ENCODE peak calls at places on chromosomes 2 and 18, in four cellular contexts. J is AG09309, A is foreskin fibroblast, B is psoas muscle. W is an unnamed sample.

GRCh38 chr18:7596133-7596532 is 29.0 kb downstream of the PTPRM start:
- DNase-seq in J (no peak), B (no peak), A (no peak), W (no peak)

GRCh38 chr2:196335238-196335637 is 163.9 kb upstream of the STK17B start:
- DNase-seq in A (peak), B (no peak), J (peak), W (no peak)

GRCh38 chr18:76452357-76452756 is 42.7 kb downstream of the ZNF516 start:
- DNase-seq in J (no peak), B (no peak), A (peak), W (no peak)

GRCh38 chr2:51971136-51971535 is 939.2 kb upstream of the NRXN1 start:
- DNase-seq in J (no peak), B (no peak), A (no peak), W (no peak)

GRCh38 chr2:137964859-137965459 is 686 bp downstream of the HNMT start:
- DNase-seq in J (no peak), A (peak), B (no peak), W (no peak)

GRCh38 chr18:40949138-40949949 is 1005.7 kb upstream of the PIK3C3 start:
- DNase-seq in J (no peak), A (no peak), B (no peak), W (no peak)

GRCh38 chr2:235745597-235745996 is 251.8 kb downstream of the AGAP1 start:
- DNase-seq in B (no peak), A (peak), J (no peak), W (no peak)

GRCh38 chr2:105301646-105302045 is 27.9 kb downstream of the TGFBRAP1 start:
- DNase-seq in B (no peak), J (no peak), A (no peak), W (no peak)

GRCh38 chr2:236818281-236819045 is 248.8 kb downstream of the ACKR3 start:
- DNase-seq in J (no peak), A (no peak), B (no peak), W (no peak)

GRCh38 chr2:241112592-241112991 is 10.5 kb upstream of the MTERF4 start:
- DNase-seq in B (no peak), A (no peak), J (no peak), W (no peak)

GRCh38 chr2:80102026-80102425 is 202.5 kb downstream of the LRRTM1 start:
- DNase-seq in J (peak), B (no peak), A (peak), W (peak)

GRCh38 chr2:12313445-12314118 is 403.2 kb upstream of the TRIB2 start:
- DNase-seq in B (no peak), J (no peak), A (no peak), W (no peak)

GRCh38 chr2:165857881-165858280 is 63.8 kb upstream of the GALNT3 start:
- DNase-seq in B (no peak), J (no peak), A (peak), W (no peak)

GRCh38 chr2:112730182-112730581 is 9.4 kb downstream of the NT5DC4 start:
- DNase-seq in B (no peak), J (no peak), A (no peak), W (no peak)

GRCh38 chr18:55487997-55488396 is 100.0 kb downstream of the TCF4 start:
- DNase-seq in A (no peak), J (no peak), B (no peak), W (no peak)

GRCh38 chr2:33238111-33238510 is 238.3 kb upstream of the RASGRP3 start:
- DNase-seq in A (peak), B (no peak), J (no peak), W (no peak)

GRCh38 chr18:23964282-23965238 is 50.0 kb upstream of the TTC39C start:
- DNase-seq in B (no peak), J (no peak), A (no peak), W (peak)

GRCh38 chr2:217801711-217802110 is 201.1 kb downstream of the TNS1 start:
- DNase-seq in A (no peak), B (peak), J (no peak), W (no peak)

GRCh38 chr2:240249423-240250149 is 109.1 kb upstream of the OTOS start:
- DNase-seq in J (no peak), B (peak), A (no peak), W (no peak)

GRCh38 chr2:37795938-37796337 is 124.5 kb upstream of the CDC42EP3 start:
- DNase-seq in A (peak), J (no peak), B (no peak), W (no peak)

GRCh38 chr2:23432531-23432930 is 47.6 kb downstream of the KLHL29 start:
- DNase-seq in J (no peak), A (no peak), B (no peak), W (no peak)

GRCh38 chr2:98601532-98602132 is 6.7 kb downstream of the COA5 start:
- DNase-seq in B (peak), J (no peak), A (peak), W (no peak)

GRCh38 chr2:47530105-47530504 is 127.1 kb downstream of the MSH2 start:
- DNase-seq in B (no peak), J (no peak), A (no peak), W (no peak)

GRCh38 chr2:183244300-183244849 is 120.1 kb downstream of the NUP35 start:
- DNase-seq in A (no peak), B (no peak), J (no peak), W (no peak)

GRCh38 chr2:86068098-86069047 is 37.3 kb downstream of the POLR1A start:
- DNase-seq in J (no peak), A (peak), B (peak), W (no peak)

DNA sequence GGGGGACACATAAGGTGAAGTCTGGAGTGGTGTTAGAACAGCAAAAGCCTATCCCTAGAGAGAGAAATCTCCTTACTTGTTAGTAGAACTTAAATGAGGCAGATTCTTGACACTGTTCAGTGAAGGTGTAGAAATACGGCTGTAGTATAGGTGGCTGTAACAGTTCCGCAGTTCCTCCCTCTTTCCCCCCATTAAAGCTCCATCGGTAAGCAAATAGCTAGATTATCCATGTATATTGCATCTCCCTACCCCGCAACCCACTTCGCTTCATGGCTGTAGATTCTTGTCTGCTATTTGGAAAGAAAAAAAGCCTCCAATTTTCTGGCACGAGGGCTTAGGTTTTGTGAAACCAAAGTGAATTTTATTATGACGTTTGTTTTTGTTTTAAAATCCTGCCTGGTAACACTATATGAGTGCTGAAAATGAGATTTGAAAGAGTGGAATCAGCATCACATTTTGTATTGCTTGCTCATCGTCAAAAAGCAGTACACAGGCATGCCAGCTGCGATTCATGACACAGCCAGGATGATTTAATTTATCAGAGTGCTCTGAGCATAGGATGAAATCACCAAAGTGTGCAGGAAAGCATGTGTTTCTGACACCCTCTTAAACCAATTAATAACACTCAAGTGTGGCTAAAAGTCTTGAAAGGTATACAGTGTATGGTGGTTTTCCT is 1.4 kb downstream of the FAM171B start:
- DNase-seq in A (peak), J (no peak), B (no peak), W (no peak)
- TF ChIP-seq CTCF in A (no peak), J (no peak), B (no peak), W (no peak)

GRCh38 chr2:27263287-27264252 is 723 bp upstream of the SLC30A3 start:
- DNase-seq in J (no peak), B (no peak), A (no peak), W (no peak)
- H3K4me3 ChIP-seq in J (peak), B (peak), A (peak), W (no peak)

DNA sequence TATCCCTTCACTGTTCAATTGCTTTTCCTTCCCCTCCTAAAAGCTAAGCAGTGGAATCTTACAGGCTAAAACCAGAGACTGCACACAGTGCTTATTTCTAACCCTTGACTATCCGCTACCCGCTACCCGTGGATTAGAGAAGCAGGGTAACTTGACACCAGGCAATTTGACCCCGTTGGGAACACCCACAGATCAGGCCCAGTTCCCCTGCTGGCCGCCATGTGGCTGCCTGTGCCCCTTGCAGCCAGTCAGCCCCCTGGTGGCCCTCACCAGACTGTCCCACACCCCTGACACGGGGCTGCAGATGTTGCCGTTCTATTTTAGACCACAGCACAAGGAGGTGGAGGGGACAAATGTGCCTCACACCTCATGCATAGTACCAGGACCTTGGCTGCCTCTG is 74.8 kb downstream of the TXNL1 start:
- DNase-seq in A (no peak), B (no peak), J (no peak), W (no peak)
- TF ChIP-seq CTCF in A (no peak), B (no peak), J (no peak), W (peak)

DNA sequence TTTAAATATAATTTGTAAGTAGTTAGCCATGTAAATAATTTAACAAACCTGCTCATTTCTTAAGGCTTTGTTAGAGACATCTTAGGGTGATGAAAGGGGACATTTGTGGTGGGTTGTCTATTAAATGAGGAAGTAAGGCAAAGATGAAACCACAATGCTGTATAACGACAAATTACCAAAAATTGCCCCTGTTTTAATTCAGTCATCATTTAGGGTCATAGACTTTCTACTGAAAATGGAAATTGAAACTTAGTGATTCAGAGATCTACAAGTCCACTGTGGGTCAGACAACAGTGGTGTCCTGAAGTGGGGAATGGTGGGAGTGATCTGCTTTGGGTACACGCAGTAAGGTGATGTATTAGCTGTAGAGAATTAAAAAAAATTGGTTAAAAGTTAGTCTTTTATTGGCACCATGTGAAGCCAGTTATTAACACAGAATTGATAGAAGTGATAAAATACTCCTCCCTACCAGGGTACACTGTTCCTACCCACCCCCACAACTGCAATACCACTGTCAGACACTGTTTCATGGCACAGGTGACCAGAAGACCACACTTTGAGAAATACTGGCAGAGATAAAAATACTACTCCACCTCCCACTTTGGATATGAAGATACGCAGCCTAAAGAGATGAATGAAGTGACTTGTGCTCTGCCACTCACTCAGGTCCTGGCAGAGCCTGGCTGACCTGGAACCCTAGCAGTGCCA is 13.4 kb downstream of the CERS6 start:
- DNase-seq in J (no peak), B (no peak), A (no peak), W (no peak)
- H3K4me3 ChIP-seq in J (no peak), B (no peak), A (no peak), W (no peak)

GRCh38 chr2:147273106-147273505 is 571.7 kb upstream of the ACVR2A start:
- DNase-seq in B (no peak), A (no peak), J (no peak), W (peak)

GRCh38 chr2:147273628-147274027 is 571.2 kb upstream of the ACVR2A start:
- DNase-seq in J (no peak), B (no peak), A (no peak), W (no peak)

DNA sequence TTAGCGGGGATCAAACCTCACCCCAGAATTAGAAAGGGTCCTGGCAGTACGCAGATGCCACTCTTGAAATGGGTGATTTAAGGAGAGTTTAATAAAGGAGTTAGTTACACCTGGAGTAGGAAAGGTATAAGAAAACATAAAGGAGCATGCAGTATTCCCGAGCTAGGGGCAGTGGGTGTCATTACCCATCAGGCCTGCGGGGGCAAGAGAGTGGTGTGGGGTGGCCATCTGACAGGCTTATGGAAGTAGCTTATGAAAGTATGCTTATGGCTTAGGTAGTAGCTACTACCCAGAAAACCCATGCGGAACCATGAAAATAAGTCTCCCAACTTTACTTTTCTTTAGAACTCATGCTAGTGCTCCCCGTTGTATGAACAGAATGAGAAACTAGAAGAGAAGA is 568.9 kb upstream of the ACVR2A start:
- DNase-seq in B (no peak), J (no peak), A (no peak), W (no peak)
- TF ChIP-seq CTCF in B (no peak), J (no peak), A (no peak), W (peak)